ENCODE peak calls at places on chromosomes 13 and 19, in six cellular contexts. W is left ventricle myocardium inferior, H is PC-3, J is foreskin fibroblast, B is mucosa of descending colon, A is OCI-LY7. R is an unnamed sample.

GRCh38 chr19:7783991-7784421 is 21.0 kb downstream of the CLEC4M start:
- DNase-seq in W (no peak), A (no peak), J (peak), B (no peak), H (peak), R (no peak)

GRCh38 chr19:5023128-5023571 is 54.2 kb downstream of the KDM4B start:
- DNase-seq in A (no peak), B (no peak), W (peak), H (no peak), J (no peak), R (no peak)

GRCh38 chr19:52897149-52897935 is at the start of gene ZNF320:
- DNase-seq in J (peak), W (peak), A (peak), H (peak), B (peak), R (peak)

GRCh38 chr19:43779820-43780219 is 953 bp downstream of the KCNN4 start:
- DNase-seq in W (no peak), A (peak), B (peak), H (peak), J (no peak), R (no peak)

GRCh38 chr19:17812099-17812498 is 9.2 kb downstream of the INSL3 start:
- DNase-seq in W (no peak), A (no peak), H (no peak), J (no peak), B (no peak), R (no peak)

GRCh38 chr13:73607489-73608156 is 526.6 kb downstream of the KLF12 start:
- DNase-seq in A (no peak), W (no peak), J (no peak), B (no peak), H (peak), R (no peak)

GRCh38 chr19:38374332-38375097 is at the start of gene PSMD8:
- DNase-seq in W (peak), J (peak), H (peak), B (peak), A (peak), R (peak)

GRCh38 chr19:57708641-57709354 is at the start of gene ZNF154:
- DNase-seq in B (peak), A (no peak), H (no peak), W (peak), J (peak), R (no peak)

GRCh38 chr19:39052243-39052746 is 19.9 kb upstream of the FBXO27 start:
- DNase-seq in A (peak), B (peak), J (peak), H (peak), W (peak), R (peak)

GRCh38 chr19:55486043-55486970 is 1.3 kb downstream of the NAT14 start:
- DNase-seq in H (no peak), B (no peak), W (no peak), A (no peak), J (no peak), R (no peak)

GRCh38 chr19:47107201-47107952 is 6.2 kb downstream of the ZC3H4 start:
- DNase-seq in W (no peak), H (peak), B (peak), J (peak), A (no peak), R (no peak)

GRCh38 chr13:59790626-59791025 is 373.1 kb downstream of the DIAPH3 start:
- DNase-seq in W (no peak), B (no peak), J (peak), H (no peak), A (no peak), R (no peak)

GRCh38 chr13:91740811-91741210 is 342.4 kb downstream of the GPC5 start:
- DNase-seq in J (no peak), H (no peak), A (no peak), B (no peak), W (no peak), R (no peak)

GRCh38 chr19:5971714-5972354 is 6.1 kb downstream of the RANBP3 start:
- DNase-seq in A (no peak), W (no peak), J (no peak), H (no peak), B (no peak), R (no peak)

GRCh38 chr13:114164027-114164426 is 15.0 kb upstream of the CFAP97D2 start:
- DNase-seq in W (no peak), J (no peak), H (no peak), A (no peak), B (no peak), R (no peak)

GRCh38 chr13:114164681-114165429 is 14.2 kb upstream of the CFAP97D2 start:
- DNase-seq in B (no peak), A (no peak), H (no peak), J (no peak), W (no peak), R (no peak)

GRCh38 chr13:114167885-114168284 is 11.2 kb upstream of the CFAP97D2 start:
- DNase-seq in B (no peak), J (no peak), W (no peak), A (no peak), H (no peak), R (no peak)

GRCh38 chr13:114167445-114167844 is 11.6 kb upstream of the CFAP97D2 start:
- DNase-seq in W (no peak), H (peak), A (no peak), B (no peak), J (peak), R (no peak)

DNA sequence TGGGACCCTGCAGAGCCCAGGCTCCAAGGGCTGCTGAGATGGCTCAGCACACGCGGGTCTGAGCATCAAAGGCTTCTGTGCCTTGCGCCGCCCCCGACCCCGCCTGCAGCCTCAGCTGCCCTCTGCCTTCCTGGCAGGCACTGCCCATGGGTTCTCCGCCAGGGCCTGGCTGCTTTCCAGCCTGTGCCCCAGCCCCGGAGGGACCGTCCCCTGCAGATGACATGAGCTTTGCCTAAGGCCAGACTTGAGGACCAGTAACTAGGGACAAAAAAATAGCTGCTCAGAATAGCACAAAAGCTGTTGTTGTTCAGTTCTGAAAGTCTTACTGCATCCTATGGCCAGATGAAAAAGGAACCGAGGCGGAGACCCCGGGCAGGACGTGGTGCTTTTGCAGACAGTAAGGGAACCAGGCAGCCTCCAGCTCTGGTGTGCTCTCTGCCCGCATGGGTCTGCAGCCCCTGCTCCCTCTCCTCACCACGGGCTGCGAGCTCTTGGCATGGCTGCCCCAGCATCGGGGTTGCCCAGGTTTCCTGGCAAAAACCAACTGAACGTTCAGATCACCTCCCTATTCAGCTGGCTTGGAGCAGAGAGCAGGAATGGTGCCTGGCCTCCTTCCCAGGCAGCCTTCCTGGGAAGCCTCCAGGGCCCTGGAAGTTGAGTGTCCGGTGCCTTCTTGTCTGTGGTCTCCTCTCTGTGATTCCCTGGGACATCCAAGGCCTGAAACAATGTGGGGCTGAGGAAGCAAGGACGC is 12.5 kb upstream of the CFAP97D2 start:
- DNase-seq in W (peak), A (no peak), H (no peak), J (no peak), B (no peak), R (no peak)
- H3K4me3 ChIP-seq in W (no peak), A (no peak), H (no peak), J (no peak), B (no peak), R (peak)

GRCh38 chr13:109881347-109881725 is 95.0 kb upstream of the IRS2 start:
- DNase-seq in H (no peak), W (no peak), A (no peak), B (no peak), J (no peak), R (no peak)
- H3K4me3 ChIP-seq in H (no peak), W (no peak), A (no peak), B (no peak), J (no peak), R (no peak)

GRCh38 chr19:2167896-2168618 is 4.3 kb downstream of the DOT1L start:
- DNase-seq in B (peak), W (peak), A (peak), H (peak), J (peak), R (peak)

GRCh38 chr19:2170219-2170618 is 6.5 kb downstream of the DOT1L start:
- DNase-seq in B (no peak), H (no peak), A (no peak), W (no peak), J (no peak), R (no peak)

GRCh38 chr19:2164020-2164988 is 571 bp downstream of the DOT1L start:
- DNase-seq in B (peak), H (no peak), W (no peak), A (peak), J (peak), R (no peak)

GRCh38 chr19:2168619-2169424 is 5.1 kb downstream of the DOT1L start:
- DNase-seq in W (peak), J (peak), H (peak), A (no peak), B (peak), R (peak)

GRCh38 chr19:2166741-2167738 is 3.3 kb downstream of the DOT1L start:
- DNase-seq in B (peak), H (peak), A (no peak), W (peak), J (peak), R (peak)
- H3K4me3 ChIP-seq in B (no peak), H (peak), A (peak), W (peak), J (no peak), R (peak)

GRCh38 chr13:104006625-104007061 is 940.4 kb upstream of the SLC10A2 start:
- DNase-seq in A (no peak), J (peak), H (peak), W (no peak), B (no peak), R (no peak)

GRCh38 chr13:104008571-104009435 is 942.6 kb upstream of the SLC10A2 start:
- DNase-seq in W (no peak), A (no peak), B (no peak), H (peak), J (peak), R (no peak)

GRCh38 chr13:104008075-104008474 is 941.9 kb upstream of the SLC10A2 start:
- DNase-seq in J (no peak), W (no peak), H (no peak), B (no peak), A (no peak), R (no peak)

GRCh38 chr13:104001766-104002165 is 935.5 kb upstream of the SLC10A2 start:
- DNase-seq in J (no peak), B (no peak), W (no peak), H (no peak), A (no peak), R (no peak)

GRCh38 chr13:104004572-104004971 is 938.4 kb upstream of the SLC10A2 start:
- DNase-seq in A (no peak), H (no peak), B (no peak), W (no peak), J (no peak), R (no peak)
- H3K4me3 ChIP-seq in A (no peak), H (no peak), B (no peak), W (no peak), J (no peak), R (no peak)

GRCh38 chr13:36997716-36998427 is 1.3 kb downstream of the ALG5 start:
- DNase-seq in H (no peak), W (no peak), A (no peak), B (no peak), J (peak), R (no peak)
- H3K4me3 ChIP-seq in H (peak), W (peak), A (peak), B (no peak), J (peak), R (peak)

DNA sequence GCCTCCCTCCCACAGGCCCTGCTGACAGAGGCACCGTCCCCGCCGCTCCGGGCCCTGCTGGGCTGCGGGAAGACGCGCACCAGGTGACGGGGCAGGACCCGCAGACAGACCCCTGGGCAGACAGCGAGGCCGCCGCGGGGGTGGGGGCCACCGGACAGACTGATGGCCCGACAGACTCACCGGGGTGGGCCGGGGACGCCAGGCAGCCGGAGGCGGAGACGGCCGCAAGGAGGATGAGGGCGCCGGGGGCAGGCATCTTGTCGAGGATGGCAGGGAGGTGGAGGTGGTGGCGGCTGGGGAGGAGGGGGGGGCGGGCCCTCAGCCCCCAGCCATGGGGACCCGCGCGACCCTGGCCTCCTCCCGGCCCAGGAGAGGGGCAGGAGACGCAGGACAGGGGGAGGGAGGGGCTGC is 309 bp downstream of the LMTK3 start:
- DNase-seq in B (no peak), H (no peak), W (no peak), A (no peak), J (no peak), R (no peak)
- H3K4me3 ChIP-seq in B (no peak), H (peak), W (peak), A (peak), J (no peak), R (peak)

GRCh38 chr13:95643009-95643408 is 1.5 kb downstream of the DZIP1 start:
- DNase-seq in J (peak), B (no peak), H (no peak), A (no peak), W (no peak), R (no peak)
- H3K4me3 ChIP-seq in J (peak), B (no peak), H (no peak), A (no peak), W (peak), R (peak)

DNA sequence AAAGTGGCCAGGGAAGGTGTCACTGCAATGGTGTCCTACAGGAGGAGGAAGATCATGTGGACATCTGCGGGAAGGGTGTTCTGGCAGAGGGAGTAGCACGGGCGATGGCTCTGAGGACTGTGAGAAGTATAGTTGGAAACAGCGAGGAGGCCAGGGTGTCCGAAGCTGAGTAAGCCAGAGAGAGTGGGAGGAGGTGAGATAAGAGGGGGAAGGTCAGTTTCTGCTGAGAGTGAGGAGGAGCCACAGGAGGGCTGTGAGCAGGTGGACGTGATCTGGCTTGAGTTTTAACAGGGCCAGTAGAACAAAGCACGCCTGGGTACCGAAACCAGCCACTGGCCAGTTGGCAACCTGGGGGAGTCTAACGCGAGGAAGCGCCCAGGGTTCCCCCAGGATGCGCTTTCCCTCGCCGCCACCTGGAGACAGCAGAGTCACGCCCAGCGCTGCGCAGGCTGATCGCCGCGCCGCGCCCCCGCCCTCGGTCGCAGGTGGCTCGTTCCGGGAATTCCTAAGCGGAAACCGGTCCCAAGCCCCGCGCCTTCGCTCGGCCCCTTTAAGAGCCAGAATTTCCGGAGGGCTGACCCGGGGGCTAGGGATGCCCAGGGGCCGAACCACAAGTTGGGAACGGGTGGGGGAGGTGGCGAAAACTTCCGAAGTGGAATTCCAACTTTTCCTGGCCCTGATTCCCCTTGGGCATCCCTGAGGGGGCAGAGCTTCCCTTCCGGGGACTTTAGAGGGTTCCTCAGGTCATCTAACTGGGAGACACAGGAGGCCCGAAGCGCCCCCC is 1.1 kb upstream of the LSR start:
- DNase-seq in B (peak), H (peak), J (peak), W (no peak), A (peak), R (no peak)
- H3K4me3 ChIP-seq in B (peak), H (peak), J (peak), W (peak), A (peak), R (peak)

R was measured in thoracic aorta.